ENCODE peak calls at places on chromosomes 1 and 21, in seven cellular contexts. One of them, this sample, is unnamed.

GRCh38 chr1:168141986-168142385 is 5.3 kb upstream of the GPR161 start:
- DNase-seq in PC-9: no peak
- DNase-seq in fibroblast of mammary gland: no peak
- DNase-seq in bronchial epithelial cell: no peak
- DNase-seq in MCF 10A: no peak
- DNase-seq in fibroblast of lung: no peak
- DNase-seq in uterus: no peak
- DNase-seq in this sample: no peak

GRCh38 chr1:179707406-179707805 is 35.7 kb upstream of the FAM163A start:
- DNase-seq in PC-9: no peak
- DNase-seq in fibroblast of mammary gland: no peak
- DNase-seq in bronchial epithelial cell: no peak
- DNase-seq in MCF 10A: no peak
- DNase-seq in fibroblast of lung: no peak
- DNase-seq in uterus: no peak
- DNase-seq in this sample: peak

GRCh38 chr1:18973446-18973955 is 17.0 kb upstream of the IFFO2 start:
- DNase-seq in PC-9: no peak
- DNase-seq in fibroblast of mammary gland: no peak
- DNase-seq in bronchial epithelial cell: no peak
- DNase-seq in MCF 10A: no peak
- DNase-seq in fibroblast of lung: no peak
- DNase-seq in uterus: no peak
- DNase-seq in this sample: no peak

GRCh38 chr1:64936958-64937357 is 29.4 kb downstream of the JAK1 start:
- DNase-seq in PC-9: no peak
- DNase-seq in fibroblast of mammary gland: no peak
- DNase-seq in bronchial epithelial cell: no peak
- DNase-seq in MCF 10A: peak
- DNase-seq in fibroblast of lung: no peak
- DNase-seq in uterus: no peak
- DNase-seq in this sample: no peak

GRCh38 chr21:42849759-42850412 is 29.5 kb downstream of the WDR4 start:
- DNase-seq in PC-9: no peak
- DNase-seq in fibroblast of mammary gland: no peak
- DNase-seq in bronchial epithelial cell: no peak
- DNase-seq in MCF 10A: no peak
- DNase-seq in fibroblast of lung: no peak
- DNase-seq in uterus: no peak
- DNase-seq in this sample: no peak

GRCh38 chr21:16198546-16198945 is 468.8 kb downstream of the USP25 start:
- DNase-seq in PC-9: no peak
- DNase-seq in fibroblast of mammary gland: peak
- DNase-seq in bronchial epithelial cell: no peak
- DNase-seq in MCF 10A: no peak
- DNase-seq in fibroblast of lung: peak
- DNase-seq in uterus: no peak
- DNase-seq in this sample: no peak

GRCh38 chr1:31658721-31659120 is 14.0 kb upstream of the PEF1 start:
- DNase-seq in PC-9: no peak
- DNase-seq in fibroblast of mammary gland: peak
- DNase-seq in bronchial epithelial cell: no peak
- DNase-seq in MCF 10A: no peak
- DNase-seq in fibroblast of lung: peak
- DNase-seq in uterus: no peak
- DNase-seq in this sample: no peak

GRCh38 chr1:14064649-14065442 is 364.9 kb downstream of the PRDM2 start:
- DNase-seq in PC-9: no peak
- DNase-seq in fibroblast of mammary gland: no peak
- DNase-seq in bronchial epithelial cell: peak
- DNase-seq in MCF 10A: no peak
- DNase-seq in fibroblast of lung: no peak
- DNase-seq in uterus: no peak
- DNase-seq in this sample: no peak

GRCh38 chr1:182968151-182968741 is 15.3 kb upstream of the SHCBP1L start:
- DNase-seq in PC-9: peak
- DNase-seq in fibroblast of mammary gland: no peak
- DNase-seq in bronchial epithelial cell: peak
- DNase-seq in MCF 10A: peak
- DNase-seq in fibroblast of lung: peak
- DNase-seq in uterus: no peak
- DNase-seq in this sample: peak

GRCh38 chr1:235442788-235443429 is 61.3 kb downstream of the B3GALNT2 start:
- DNase-seq in PC-9: peak
- DNase-seq in fibroblast of mammary gland: peak
- DNase-seq in bronchial epithelial cell: peak
- DNase-seq in MCF 10A: peak
- DNase-seq in fibroblast of lung: peak
- DNase-seq in uterus: no peak
- DNase-seq in this sample: peak

DNA sequence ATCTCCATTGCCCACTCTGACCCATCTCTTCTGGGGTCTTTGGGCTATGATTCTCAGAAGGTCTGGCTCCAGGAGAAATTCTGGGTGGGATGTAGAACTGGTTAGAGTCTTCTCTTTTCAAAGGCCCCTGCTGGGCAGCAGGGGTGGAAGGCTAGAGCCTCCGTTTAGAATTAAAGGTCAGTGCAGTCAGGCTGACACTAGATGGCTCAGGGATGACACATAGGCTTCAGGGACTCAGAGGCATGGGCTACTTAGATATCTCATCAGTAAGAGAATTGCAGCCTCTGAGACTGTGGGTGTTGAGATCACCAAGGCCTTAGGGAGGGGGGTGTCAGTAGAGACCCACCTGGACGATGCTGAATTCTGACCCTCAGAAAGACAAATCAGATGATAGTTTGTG is 12.6 kb upstream of the PPM1J start:
- DNase-seq in PC-9: no peak
- DNase-seq in fibroblast of mammary gland: peak
- DNase-seq in bronchial epithelial cell: no peak
- DNase-seq in MCF 10A: no peak
- DNase-seq in fibroblast of lung: no peak
- DNase-seq in uterus: no peak
- DNase-seq in this sample: no peak
- TF ChIP-seq CTCF in PC-9: no peak
- TF ChIP-seq CTCF in fibroblast of mammary gland: peak
- TF ChIP-seq CTCF in bronchial epithelial cell: no peak
- TF ChIP-seq CTCF in MCF 10A: no peak
- TF ChIP-seq CTCF in fibroblast of lung: no peak
- TF ChIP-seq CTCF in uterus: no peak
- TF ChIP-seq CTCF in this sample: no peak

DNA sequence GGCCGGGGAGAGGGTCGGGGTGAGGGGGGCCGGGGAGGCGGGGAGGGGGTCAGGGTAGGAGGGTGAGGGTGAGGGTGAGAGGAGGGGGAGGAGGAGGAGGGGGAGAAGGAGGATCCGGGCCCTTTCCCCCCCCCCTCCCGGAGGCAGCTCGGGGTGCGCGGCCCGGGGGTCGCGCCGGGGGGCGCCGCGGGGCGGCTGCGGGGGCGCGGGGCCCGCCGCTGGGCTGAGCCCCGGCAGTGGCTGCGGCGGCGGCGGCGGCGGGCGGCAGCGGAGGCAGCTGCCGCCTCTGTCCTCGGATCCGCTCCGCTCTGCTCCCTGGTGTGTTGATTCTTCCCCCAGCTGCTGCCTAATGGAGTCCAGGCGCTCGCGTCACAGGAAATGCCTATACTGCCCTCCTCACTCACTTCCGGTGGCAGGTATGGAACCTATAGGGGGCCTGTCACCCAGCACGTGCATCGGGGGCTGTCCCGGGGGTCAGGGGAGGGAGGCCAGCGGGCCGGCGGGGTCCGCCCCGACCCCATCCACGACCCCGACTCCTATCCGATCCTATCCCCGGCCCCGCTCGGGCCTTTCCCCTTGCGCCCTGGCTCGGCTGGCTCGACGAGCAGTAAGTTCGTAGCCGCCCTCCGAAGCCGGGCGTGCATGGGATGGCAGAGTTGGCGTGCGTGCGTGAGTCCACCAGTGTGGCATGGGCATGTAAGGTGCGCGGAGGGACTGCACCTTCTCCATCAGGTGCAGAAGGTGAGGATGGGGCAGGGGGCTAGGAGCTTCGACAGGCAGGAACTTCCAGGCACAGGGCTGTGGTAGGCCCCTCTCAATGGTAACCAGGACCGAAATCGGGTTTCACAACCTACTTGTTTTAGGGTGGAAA is at the start of gene WDR26:
- DNase-seq in PC-9: peak
- DNase-seq in fibroblast of mammary gland: peak
- DNase-seq in bronchial epithelial cell: peak
- DNase-seq in MCF 10A: peak
- DNase-seq in fibroblast of lung: peak
- DNase-seq in uterus: peak
- DNase-seq in this sample: peak
- TF ChIP-seq CTCF in PC-9: peak
- TF ChIP-seq CTCF in fibroblast of mammary gland: no peak
- TF ChIP-seq CTCF in bronchial epithelial cell: no peak
- TF ChIP-seq CTCF in MCF 10A: peak
- TF ChIP-seq CTCF in fibroblast of lung: no peak
- TF ChIP-seq CTCF in uterus: peak
- TF ChIP-seq CTCF in this sample: peak

GRCh38 chr1:223363856-223364684 is at the start of gene SUSD4:
- DNase-seq in PC-9: no peak
- DNase-seq in fibroblast of mammary gland: no peak
- DNase-seq in bronchial epithelial cell: no peak
- DNase-seq in MCF 10A: no peak
- DNase-seq in fibroblast of lung: peak
- DNase-seq in uterus: no peak
- DNase-seq in this sample: no peak

GRCh38 chr1:223363057-223363855 is 720 bp downstream of the SUSD4 start:
- DNase-seq in PC-9: no peak
- DNase-seq in fibroblast of mammary gland: peak
- DNase-seq in bronchial epithelial cell: no peak
- DNase-seq in MCF 10A: no peak
- DNase-seq in fibroblast of lung: peak
- DNase-seq in uterus: no peak
- DNase-seq in this sample: no peak

GRCh38 chr1:223364685-223365382 is 858 bp upstream of the SUSD4 start:
- DNase-seq in PC-9: no peak
- DNase-seq in fibroblast of mammary gland: no peak
- DNase-seq in bronchial epithelial cell: peak
- DNase-seq in MCF 10A: no peak
- DNase-seq in fibroblast of lung: peak
- DNase-seq in uterus: no peak
- DNase-seq in this sample: no peak
- TF ChIP-seq CTCF in PC-9: no peak
- TF ChIP-seq CTCF in fibroblast of mammary gland: no peak
- TF ChIP-seq CTCF in bronchial epithelial cell: no peak
- TF ChIP-seq CTCF in MCF 10A: no peak
- TF ChIP-seq CTCF in fibroblast of lung: no peak
- TF ChIP-seq CTCF in uterus: no peak
- TF ChIP-seq CTCF in this sample: no peak

GRCh38 chr1:38208720-38209632 is 162.4 kb upstream of the POU3F1 start:
- DNase-seq in PC-9: no peak
- DNase-seq in fibroblast of mammary gland: no peak
- DNase-seq in bronchial epithelial cell: no peak
- DNase-seq in MCF 10A: no peak
- DNase-seq in fibroblast of lung: no peak
- DNase-seq in uterus: no peak
- DNase-seq in this sample: no peak
- TF ChIP-seq CTCF in PC-9: no peak
- TF ChIP-seq CTCF in fibroblast of mammary gland: no peak
- TF ChIP-seq CTCF in bronchial epithelial cell: no peak
- TF ChIP-seq CTCF in MCF 10A: no peak
- TF ChIP-seq CTCF in fibroblast of lung: no peak
- TF ChIP-seq CTCF in uterus: no peak
- TF ChIP-seq CTCF in this sample: no peak